ENCODE peak calls at places on chromosomes 1 and 21, in seven cellular contexts. V is neural progenitor cell, T is body of pancreas, B is stomach, M is IMR-90, D is AG04450, A is brain microvascular endothelial cell. S is an unnamed sample.

GRCh38 chr1:81912383-81912782 is 111.6 kb downstream of the ADGRL2 start:
- DNase-seq in A (no peak), T (no peak), B (no peak), M (no peak), V (no peak), D (no peak), S (no peak)

GRCh38 chr1:150555971-150556865 is 7.0 kb downstream of the ADAMTSL4 start:
- DNase-seq in T (no peak), A (no peak), B (no peak), V (peak; percentile 42), D (no peak), M (no peak), S (no peak)

GRCh38 chr1:33515607-33516006 is 43.2 kb downstream of the ZSCAN20 start:
- DNase-seq in M (no peak), D (no peak), V (no peak), A (no peak), T (no peak), B (no peak), S (no peak)

GRCh38 chr1:235864965-235865525 is 1.7 kb downstream of the LYST start:
- DNase-seq in B (no peak), M (no peak), V (no peak), A (no peak), T (no peak), D (no peak), S (no peak)

GRCh38 chr1:204319462-204319861 is 40.3 kb downstream of the PLEKHA6 start:
- DNase-seq in A (peak; percentile 56), V (no peak), M (peak; percentile 97), D (peak; percentile 85), T (no peak), B (peak; percentile 39), S (peak; percentile 95)

GRCh38 chr1:91022518-91022929 is 689 bp upstream of the ZNF644 start:
- DNase-seq in A (no peak), D (no peak), M (no peak), V (peak; percentile 13), T (no peak), B (no peak), S (no peak)

GRCh38 chr1:201408176-201408814 is 9.2 kb upstream of the LAD1 start:
- DNase-seq in V (peak; percentile 85), M (peak; percentile 68), B (peak; percentile 92), D (peak; percentile 43), A (peak; percentile 75), T (peak; percentile 94), S (peak; percentile 81)

GRCh38 chr1:143735764-143736461 is 235.9 kb downstream of the FAM72C start:
- DNase-seq in D (no peak), T (no peak), V (no peak), M (no peak), A (peak; percentile 0), B (no peak), S (no peak)

GRCh38 chr1:154431586-154432373 is 26.6 kb downstream of the IL6R start:
- DNase-seq in V (no peak), B (no peak), A (peak; percentile 98), M (peak; percentile 99), T (no peak), D (peak; percentile 79), S (peak; percentile 90)

GRCh38 chr1:67094191-67094590 is 40.2 kb upstream of the SLC35D1 start:
- DNase-seq in B (no peak), A (no peak), M (no peak), T (no peak), V (no peak), D (no peak), S (no peak)

GRCh38 chr1:184801503-184801902 is 46.8 kb upstream of the EDEM3 start:
- DNase-seq in A (peak; percentile 20), B (peak; percentile 84), M (peak; percentile 83), D (peak; percentile 33), T (peak; percentile 77), V (no peak), S (no peak)

GRCh38 chr1:205849619-205850355 is at the start of gene PM20D1:
- DNase-seq in M (peak; percentile 69), D (peak; percentile 51), B (peak; percentile 67), T (peak; percentile 93), V (no peak), A (peak; percentile 54), S (no peak)

GRCh38 chr1:96634863-96635262 is 86.7 kb upstream of the PTBP2 start:
- DNase-seq in D (no peak), V (no peak), B (no peak), M (peak; percentile 64), A (no peak), T (no peak), S (no peak)

GRCh38 chr1:50490640-50491039 is 67.4 kb upstream of the DMRTA2 start:
- DNase-seq in T (no peak), A (no peak), M (no peak), B (no peak), V (no peak), D (no peak), S (peak; percentile 27)

GRCh38 chr1:203402609-203403337 is 51.9 kb upstream of the FMOD start:
- DNase-seq in V (no peak), M (peak; percentile 98), B (no peak), D (peak; percentile 90), T (no peak), A (peak; percentile 28), S (peak; percentile 82)

GRCh38 chr1:114559356-114559755 is 22.1 kb downstream of the BCAS2 start:
- DNase-seq in A (no peak), B (no peak), V (no peak), M (no peak), D (no peak), T (no peak), S (no peak)

GRCh38 chr1:61569212-61569621 is 155.7 kb downstream of the TM2D1 start:
- DNase-seq in V (no peak), M (no peak), A (no peak), D (no peak), T (no peak), B (no peak), S (no peak)

GRCh38 chr21:44919913-44920693 is 596 bp downstream of the ITGB2 start:
- DNase-seq in B (no peak), V (no peak), M (no peak), D (no peak), T (no peak), A (no peak), S (no peak)
- H3K4me3 ChIP-seq in B (peak overlapping the region; percentile 43), V (no peak overlapping the region), M (no peak overlapping the region), D (no peak overlapping the region), T (no peak overlapping the region), A (no peak overlapping the region), S (no peak overlapping the region)

DNA sequence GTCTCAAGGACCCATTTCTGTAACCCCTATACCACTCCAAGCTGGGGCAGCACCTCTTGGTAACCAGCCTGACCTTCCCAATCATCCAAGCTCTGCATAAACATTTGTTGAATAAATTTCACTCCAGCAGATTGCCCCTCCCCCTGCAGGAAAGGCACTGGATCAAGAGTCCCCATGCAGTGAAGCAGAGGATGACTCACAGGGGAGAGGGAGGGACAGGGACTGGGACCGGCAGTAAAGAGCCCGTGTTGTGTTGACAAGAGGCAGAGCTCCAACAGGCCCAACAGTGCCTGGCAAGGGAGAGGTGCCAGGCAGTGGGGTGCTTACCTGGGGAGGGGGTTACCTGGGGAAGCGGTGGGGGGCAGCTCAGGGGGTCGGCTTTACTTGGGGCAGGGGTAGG is 32.3 kb downstream of the SLC9A1 start:
- DNase-seq in D (no peak), A (peak; percentile 72), M (peak; percentile 73), T (no peak), V (no peak), B (peak; percentile 68), S (peak; percentile 70)
- H3K27ac ChIP-seq in D (no peak overlapping the region), A (no peak overlapping the region), M (peak overlapping the region; percentile 45), T (peak overlapping the region; percentile 62), V (no peak overlapping the region), B (peak overlapping the region; percentile 80), S (no peak overlapping the region)

DNA sequence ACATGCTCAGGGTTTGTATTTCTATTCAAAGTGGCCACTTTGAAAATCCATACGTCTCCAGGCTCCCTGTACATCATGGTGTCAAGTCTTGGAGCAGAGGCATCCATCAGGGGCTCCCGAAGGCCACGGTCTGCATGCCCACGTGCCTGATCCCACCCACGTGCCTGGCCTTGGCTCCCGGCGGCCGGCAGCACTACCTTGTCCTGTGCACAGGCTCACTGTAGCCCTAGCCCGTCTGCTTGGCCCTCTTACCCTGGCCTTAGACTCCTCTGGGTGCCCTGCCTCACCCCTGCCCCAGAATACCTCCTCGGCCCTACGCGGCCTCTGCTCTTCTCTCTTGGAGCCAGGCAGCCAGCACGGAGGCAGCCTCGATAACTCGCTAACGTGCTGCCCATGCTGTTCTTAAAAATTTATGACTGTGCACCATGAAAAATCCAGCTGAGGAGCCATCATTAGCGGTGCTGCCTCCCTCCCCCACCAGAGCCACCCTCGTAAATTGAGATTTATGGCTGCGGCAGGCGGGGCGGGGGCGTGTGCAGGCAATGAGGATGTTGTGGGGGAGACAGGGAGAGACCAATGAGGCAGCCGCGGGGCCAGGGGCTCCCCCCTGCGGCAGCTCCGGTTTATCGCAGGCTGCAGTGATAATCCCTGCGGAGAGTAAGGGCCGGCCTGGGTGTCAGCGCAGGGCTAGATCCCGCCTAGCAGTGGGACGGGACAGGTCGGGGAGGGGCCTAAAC is 24.6 kb downstream of the DMAP1 start:
- DNase-seq in M (peak; percentile 25), A (peak; percentile 18), D (no peak), B (no peak), V (peak; percentile 89), T (peak; percentile 19), S (no peak)
- H3K4me3 ChIP-seq in M (no peak overlapping the region), A (no peak overlapping the region), D (no peak overlapping the region), B (no peak overlapping the region), V (no peak overlapping the region), T (no peak overlapping the region), S (no peak overlapping the region)

GRCh38 chr1:238832106-238832505 is 554.3 kb upstream of the CHRM3 start:
- DNase-seq in T (no peak), A (no peak), B (no peak), D (no peak), M (no peak), V (no peak), S (no peak)
- H3K27ac ChIP-seq in T (no peak overlapping the region), A (no peak overlapping the region), B (no peak overlapping the region), D (no peak overlapping the region), M (no peak overlapping the region), V (no peak overlapping the region), S (no peak overlapping the region)

GRCh38 chr1:27129225-27129624 is 25.7 kb downstream of the SLC9A1 start:
- DNase-seq in V (no peak), A (no peak), B (no peak), D (no peak), M (no peak), T (no peak), S (no peak)
- H3K4me3 ChIP-seq in V (no peak overlapping the region), A (no peak overlapping the region), B (no peak overlapping the region), D (no peak overlapping the region), M (no peak overlapping the region), T (no peak overlapping the region), S (no peak overlapping the region)

GRCh38 chr1:54404263-54404662 is 1.9 kb downstream of the SSBP3 start:
- DNase-seq in V (no peak), M (no peak), B (no peak), D (no peak), A (no peak), T (no peak), S (no peak)
- H3K27ac ChIP-seq in V (no peak overlapping the region), M (peak overlapping the region; percentile 53), B (peak overlapping the region; percentile 96), D (no peak overlapping the region), A (peak overlapping the region; percentile 38), T (no peak overlapping the region), S (no peak overlapping the region)

DNA sequence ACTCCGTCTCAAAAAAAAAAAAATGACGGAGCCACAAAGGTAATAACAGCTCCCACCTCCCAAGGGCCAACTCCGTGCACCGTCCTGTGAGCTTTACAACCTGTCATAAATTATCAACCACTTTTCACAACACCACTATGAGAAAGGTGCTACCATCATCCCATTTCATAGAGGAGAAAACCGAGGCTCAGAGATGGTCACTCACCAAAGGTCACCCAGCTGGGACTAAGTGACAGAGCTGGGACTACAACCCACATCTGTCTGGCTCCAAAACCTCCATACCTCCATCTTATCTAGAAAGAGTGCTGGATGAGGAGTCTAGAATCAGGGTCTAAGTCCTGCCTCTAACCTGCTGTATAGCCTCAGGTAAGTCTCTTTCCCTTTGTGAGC is 43.6 kb upstream of the ECE1 start:
- DNase-seq in A (no peak), V (no peak), D (no peak), B (no peak), M (no peak), T (no peak), S (no peak)
- H3K4me3 ChIP-seq in A (no peak overlapping the region), V (no peak overlapping the region), D (no peak overlapping the region), B (no peak overlapping the region), M (no peak overlapping the region), T (no peak overlapping the region), S (no peak overlapping the region)

S was measured in SJSA1.